ENCODE peak calls at places on chromosomes 3 and 15, in nine cellular contexts. B is HCT116, F is body of pancreas, K is psoas muscle, Z is mesenchymal stem cell, U is BE2C, C is GM23248, P is transverse colon, Y is right lobe of liver. J is an unnamed sample.
A peak's percentile ranks its signal among the peaks of the same experiment; 100 is the strongest.

GRCh38 chr15:48046813-48047483 is 73.8 kb upstream of the SLC24A5 start:
- DNase-seq in B (no peak), F (no peak), K (no peak), Z (no peak), U (no peak), C (no peak), P (no peak), Y (no peak), J (no peak)

GRCh38 chr15:59685737-59686297 is 3.3 kb downstream of the BNIP2 start:
- DNase-seq in B (no peak), F (no peak), K (no peak), Z (peak; percentile 40), U (no peak), C (peak; percentile 56), P (no peak), Y (no peak), J (peak; percentile 56)

GRCh38 chr3:100605358-100605757 is 4.0 kb upstream of the ADGRG7 start:
- DNase-seq in B (no peak), F (no peak), K (no peak), Z (no peak), U (no peak), C (no peak), P (no peak), Y (no peak), J (no peak)

GRCh38 chr3:190155752-190156151 is 35.1 kb upstream of the P3H2 start:
- DNase-seq in B (peak; percentile 35), F (no peak), K (no peak), Z (no peak), U (no peak), C (peak; percentile 53), P (peak; percentile 77), Y (no peak), J (no peak)

GRCh38 chr3:160649596-160649995 is 27.4 kb upstream of the ARL14 start:
- DNase-seq in B (no peak), F (no peak), K (no peak), Z (no peak), U (no peak), C (peak; percentile 30), P (no peak), Y (no peak), J (no peak)

GRCh38 chr15:100713163-100713867 is 110.9 kb downstream of the ASB7 start:
- DNase-seq in B (peak; percentile 93), F (peak; percentile 72), K (no peak), Z (peak; percentile 78), U (no peak), C (peak; percentile 71), P (peak; percentile 45), Y (no peak), J (peak; percentile 94)

GRCh38 chr15:35142578-35142977 is 57.5 kb upstream of the NANOGP8 start:
- DNase-seq in B (no peak), F (no peak), K (no peak), Z (peak; percentile 40), U (no peak), C (peak; percentile 19), P (no peak), Y (no peak), J (no peak)

GRCh38 chr3:116661196-116661595 is 48.4 kb upstream of the TUSC7 start:
- DNase-seq in B (no peak), F (no peak), K (no peak), Z (no peak), U (no peak), C (no peak), P (no peak), Y (no peak), J (no peak)

GRCh38 chr3:45881031-45882022 is 5.0 kb upstream of the CCR9 start:
- DNase-seq in B (no peak), F (no peak), K (no peak), Z (peak; percentile 2), U (no peak), C (peak; percentile 70), P (peak; percentile 13), Y (no peak), J (peak; percentile 71)

GRCh38 chr3:196666001-196666867 is 26.7 kb downstream of the NRROS start:
- DNase-seq in B (no peak), F (no peak), K (no peak), Z (peak; percentile 93), U (peak; percentile 58), C (peak; percentile 82), P (no peak), Y (no peak), J (peak; percentile 10)

GRCh38 chr3:170522171-170522570 is 63.7 kb downstream of the SLC7A14 start:
- DNase-seq in B (no peak), F (no peak), K (no peak), Z (peak; percentile 90), U (no peak), C (no peak), P (no peak), Y (no peak), J (no peak)

GRCh38 chr3:11651477-11651876 is 7.8 kb upstream of the VGLL4 start:
- DNase-seq in B (no peak), F (no peak), K (no peak), Z (peak; percentile 35), U (no peak), C (no peak), P (no peak), Y (no peak), J (no peak)

GRCh38 chr3:125480656-125481374 is 39.2 kb downstream of the SNX4 start:
- DNase-seq in B (no peak), F (no peak), K (no peak), Z (peak; percentile 41), U (no peak), C (peak; percentile 91), P (no peak), Y (no peak), J (peak; percentile 58)

GRCh38 chr3:4739289-4740236 is 239.7 kb upstream of the BHLHE40 start:
- DNase-seq in B (no peak), F (no peak), K (no peak), Z (no peak), U (no peak), C (no peak), P (no peak), Y (no peak), J (peak; percentile 48)

GRCh38 chr3:79364784-79365183 is 403.0 kb downstream of the ROBO1 start:
- DNase-seq in B (no peak), F (no peak), K (no peak), Z (no peak), U (no peak), C (no peak), P (no peak), Y (no peak), J (no peak)

GRCh38 chr15:67456677-67457529 is 64.0 kb upstream of the C15orf61 start:
- DNase-seq in B (peak; percentile 42), F (peak; percentile 85), K (peak; percentile 82), Z (peak; percentile 69), U (peak; percentile 87), C (peak; percentile 76), P (peak; percentile 86), Y (peak; percentile 89), J (peak; percentile 71)

GRCh38 chr15:72964542-72964941 is 87.7 kb upstream of the NEO1 start:
- DNase-seq in B (no peak), F (no peak), K (no peak), Z (no peak), U (no peak), C (no peak), P (no peak), Y (no peak), J (no peak)

GRCh38 chr3:156252656-156253055 is 132.3 kb downstream of the KCNAB1 start:
- DNase-seq in B (no peak), F (no peak), K (no peak), Z (no peak), U (no peak), C (no peak), P (no peak), Y (no peak), J (no peak)

GRCh38 chr3:169350228-169350627 is 313.3 kb downstream of the MECOM start:
- DNase-seq in B (no peak), F (no peak), K (no peak), Z (no peak), U (no peak), C (no peak), P (no peak), Y (no peak), J (no peak)

DNA sequence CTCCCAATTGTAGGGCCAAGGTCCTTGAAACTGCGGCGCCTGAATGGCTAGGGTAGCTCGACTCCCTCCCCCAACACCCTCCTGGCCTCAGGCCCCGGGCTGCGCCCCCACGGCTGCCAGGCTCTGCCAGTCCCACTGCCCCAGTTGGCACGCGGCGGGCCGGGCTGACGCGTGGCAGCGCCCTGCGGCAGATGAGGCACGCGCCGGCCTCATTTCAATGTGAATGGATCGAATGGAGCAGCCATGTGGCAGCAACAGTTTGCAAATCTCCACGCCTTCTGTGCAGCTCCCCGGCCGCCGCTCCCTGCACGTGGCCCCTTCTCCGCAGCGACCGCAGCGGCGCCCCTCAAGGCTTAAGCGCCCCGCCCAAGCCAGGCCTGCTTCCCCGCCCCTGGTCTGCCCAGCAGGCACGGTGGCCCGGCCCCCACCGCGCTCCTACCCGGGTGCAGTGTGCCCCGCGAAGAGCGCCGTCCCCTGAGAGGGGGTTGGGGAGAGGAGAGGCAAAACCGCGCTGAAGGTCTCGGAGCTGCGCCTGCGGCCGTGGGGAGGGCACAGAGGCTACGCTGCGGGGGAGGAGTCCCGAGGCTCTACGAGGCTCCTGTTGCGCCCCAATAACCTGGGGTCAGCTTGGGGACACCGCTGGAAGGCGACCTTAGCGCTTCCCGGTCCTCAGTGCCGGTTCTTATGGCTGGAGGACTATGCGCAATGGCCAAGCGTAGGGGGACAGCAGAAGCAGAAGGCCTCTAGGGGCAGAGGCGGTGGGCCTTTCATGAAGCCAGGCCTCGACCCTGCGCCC is 3.1 kb upstream of the DLL4 start:
- DNase-seq in B (no peak), F (no peak), K (no peak), Z (peak; percentile 61), U (no peak), C (peak; percentile 55), P (peak; percentile 51), Y (no peak), J (no peak)
- H3K4me3 ChIP-seq in B (no peak overlapping the region), F (no peak overlapping the region), K (peak overlapping the region; percentile 46), Z (peak overlapping the region; percentile 24), U (peak overlapping the region; percentile 40), C (peak overlapping the region; percentile 46), P (peak overlapping the region; percentile 20), Y (no peak overlapping the region), J (no peak overlapping the region)

GRCh38 chr3:185828755-185829154 is 3.9 kb upstream of the IGF2BP2 start:
- DNase-seq in B (no peak), F (no peak), K (no peak), Z (no peak), U (no peak), C (no peak), P (no peak), Y (no peak), J (no peak)
- H3K9me3 ChIP-seq in B (no peaks in the 10 kb centered on the region), F (no peaks in the 10 kb centered on the region), K (no peaks in the 10 kb centered on the region), Z (peaks cover 7% of the 10 kb centered on the region), U (no peaks in the 10 kb centered on the region), C (no peaks in the 10 kb centered on the region), P (no peaks in the 10 kb centered on the region), Y (no peaks in the 10 kb centered on the region), J (no peaks in the 10 kb centered on the region)

GRCh38 chr3:193068365-193068764 is 150.7 kb upstream of the MB21D2 start:
- DNase-seq in B (no peak), F (no peak), K (no peak), Z (no peak), U (no peak), C (no peak), P (no peak), Y (no peak), J (no peak)
- H3K4me3 ChIP-seq in B (no peak overlapping the region), F (no peak overlapping the region), K (no peak overlapping the region), Z (no peak overlapping the region), U (no peak overlapping the region), C (no peak overlapping the region), P (no peak overlapping the region), Y (no peak overlapping the region), J (no peak overlapping the region)

DNA sequence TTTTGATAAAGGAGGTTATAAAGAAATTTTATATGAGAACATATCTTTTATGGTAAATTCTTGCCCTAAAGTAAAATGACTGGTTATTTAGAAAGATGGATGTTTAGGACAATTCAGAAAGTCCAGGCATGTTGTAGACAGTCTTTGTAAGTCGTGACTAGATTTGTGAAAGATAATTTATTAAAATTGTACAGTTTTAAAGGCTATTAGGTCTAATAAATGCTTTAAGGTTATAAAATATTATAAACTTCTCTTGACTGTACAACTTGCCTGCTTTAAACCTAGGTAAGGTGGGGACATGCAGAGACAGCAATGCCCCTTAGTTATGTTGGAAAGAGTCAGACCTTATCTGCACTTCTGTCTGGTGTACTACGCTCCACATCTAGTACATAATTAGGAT is 933.5 kb downstream of the SI start:
- DNase-seq in B (no peak), F (no peak), K (no peak), Z (no peak), U (no peak), C (no peak), P (no peak), Y (no peak), J (no peak)
- H3K9me3 ChIP-seq in B (no peaks in the 10 kb centered on the region), F (peaks cover 6% of the 10 kb centered on the region), K (no peaks in the 10 kb centered on the region), Z (peaks cover 53% of the 10 kb centered on the region), U (no peaks in the 10 kb centered on the region), C (no peaks in the 10 kb centered on the region), P (no peaks in the 10 kb centered on the region), Y (no peaks in the 10 kb centered on the region), J (no peaks in the 10 kb centered on the region)